ENCODE peak calls at places on chromosomes 1 and 21, in ten cellular contexts. F is GM23248, W is kidney epithelial cell, A is stomach, J is foreskin fibroblast, L is adrenal gland, K is epithelial cell of esophagus, Y is neuronal stem cell, C is fibroblast of lung, O is endodermal cell. D is an unnamed sample.

GRCh38 chr21:26011292-26011940 is 159.2 kb downstream of the APP start:
- DNase-seq in F (no peak), W (no peak), A (no peak), J (no peak), L (no peak), K (no peak), Y (no peak), C (no peak), O (no peak), D (no peak)

GRCh38 chr1:154573168-154573510 is 5.6 kb downstream of the CHRNB2 start:
- DNase-seq in F (no peak), W (no peak), A (no peak), J (no peak), L (no peak), K (no peak), Y (no peak), C (no peak), O (no peak), D (no peak)

GRCh38 chr1:164557270-164557669 is 1.7 kb upstream of the PBX1 start:
- DNase-seq in F (no peak), W (no peak), A (peak; percentile 47), J (no peak), L (no peak), K (peak; percentile 69), Y (no peak), C (no peak), O (no peak), D (peak; percentile 17)

GRCh38 chr1:17287377-17287776 is 20.6 kb upstream of the PADI4 start:
- DNase-seq in F (peak; percentile 93), W (no peak), A (no peak), J (peak; percentile 80), L (no peak), K (peak; percentile 96), Y (no peak), C (peak; percentile 61), O (no peak), D (peak; percentile 78)

GRCh38 chr1:28296401-28297220 is 32.2 kb upstream of the MED18 start:
- DNase-seq in F (peak; percentile 37), W (peak; percentile 26), A (no peak), J (peak; percentile 52), L (peak; percentile 19), K (peak; percentile 21), Y (peak; percentile 54), C (peak; percentile 29), O (peak; percentile 94), D (no peak)

GRCh38 chr1:207755846-207756692 is 4.2 kb downstream of the CD46 start:
- DNase-seq in F (peak; percentile 9), W (no peak), A (no peak), J (no peak), L (no peak), K (peak; percentile 78), Y (no peak), C (no peak), O (no peak), D (peak; percentile 69)

GRCh38 chr1:84888753-84889152 is 4.3 kb downstream of the LPAR3 start:
- DNase-seq in F (no peak), W (no peak), A (no peak), J (peak; percentile 36), L (no peak), K (peak; percentile 94), Y (no peak), C (no peak), O (no peak), D (no peak)

GRCh38 chr1:200184196-200184595 is 156.7 kb downstream of the NR5A2 start:
- DNase-seq in F (peak; percentile 93), W (peak; percentile 89), A (peak; percentile 86), J (peak; percentile 91), L (peak; percentile 82), K (peak; percentile 99), Y (no peak), C (peak; percentile 79), O (no peak), D (peak; percentile 90)

GRCh38 chr1:92482665-92483441 is 3.9 kb downstream of the GFI1 start:
- DNase-seq in F (peak; percentile 47), W (no peak), A (no peak), J (peak; percentile 50), L (no peak), K (no peak), Y (peak; percentile 37), C (no peak), O (peak; percentile 82), D (no peak)

GRCh38 chr1:208465266-208465665 is 221.1 kb upstream of the PLXNA2 start:
- DNase-seq in F (no peak), W (no peak), A (no peak), J (no peak), L (no peak), K (no peak), Y (no peak), C (no peak), O (no peak), D (no peak)

GRCh38 chr1:109762039-109762585 is 1.6 kb downstream of the EPS8L3 start:
- DNase-seq in F (no peak), W (no peak), A (no peak), J (no peak), L (no peak), K (no peak), Y (no peak), C (no peak), O (no peak), D (no peak)

GRCh38 chr1:43280683-43281082 is 4.7 kb downstream of the C1orf210 start:
- DNase-seq in F (no peak), W (no peak), A (no peak), J (no peak), L (no peak), K (no peak), Y (no peak), C (no peak), O (peak; percentile 22), D (no peak)

GRCh38 chr1:43276673-43277072 is 6.9 kb downstream of the TMEM125 start:
- DNase-seq in F (no peak), W (no peak), A (peak; percentile 69), J (no peak), L (no peak), K (no peak), Y (no peak), C (no peak), O (peak; percentile 38), D (no peak)

GRCh38 chr1:43277116-43277876 is 7.5 kb downstream of the TMEM125 start:
- DNase-seq in F (no peak), W (no peak), A (no peak), J (no peak), L (no peak), K (no peak), Y (no peak), C (no peak), O (peak; percentile 21), D (no peak)

GRCh38 chr1:43279666-43280065 is 5.7 kb downstream of the C1orf210 start:
- DNase-seq in F (no peak), W (no peak), A (no peak), J (no peak), L (no peak), K (no peak), Y (no peak), C (no peak), O (peak; percentile 7), D (no peak)

GRCh38 chr1:43279161-43279560 is 6.2 kb downstream of the C1orf210 start:
- DNase-seq in F (no peak), W (no peak), A (no peak), J (no peak), L (no peak), K (no peak), Y (no peak), C (no peak), O (peak; percentile 16), D (no peak)
- H3K4me3 ChIP-seq in F (no peak overlapping the region), W (no peak overlapping the region), A (no peak overlapping the region), J (no peak overlapping the region), L (no peak overlapping the region), K (no peak overlapping the region), Y (no peak overlapping the region), C (no peak overlapping the region), O (no peak overlapping the region), D (no peak overlapping the region)

DNA sequence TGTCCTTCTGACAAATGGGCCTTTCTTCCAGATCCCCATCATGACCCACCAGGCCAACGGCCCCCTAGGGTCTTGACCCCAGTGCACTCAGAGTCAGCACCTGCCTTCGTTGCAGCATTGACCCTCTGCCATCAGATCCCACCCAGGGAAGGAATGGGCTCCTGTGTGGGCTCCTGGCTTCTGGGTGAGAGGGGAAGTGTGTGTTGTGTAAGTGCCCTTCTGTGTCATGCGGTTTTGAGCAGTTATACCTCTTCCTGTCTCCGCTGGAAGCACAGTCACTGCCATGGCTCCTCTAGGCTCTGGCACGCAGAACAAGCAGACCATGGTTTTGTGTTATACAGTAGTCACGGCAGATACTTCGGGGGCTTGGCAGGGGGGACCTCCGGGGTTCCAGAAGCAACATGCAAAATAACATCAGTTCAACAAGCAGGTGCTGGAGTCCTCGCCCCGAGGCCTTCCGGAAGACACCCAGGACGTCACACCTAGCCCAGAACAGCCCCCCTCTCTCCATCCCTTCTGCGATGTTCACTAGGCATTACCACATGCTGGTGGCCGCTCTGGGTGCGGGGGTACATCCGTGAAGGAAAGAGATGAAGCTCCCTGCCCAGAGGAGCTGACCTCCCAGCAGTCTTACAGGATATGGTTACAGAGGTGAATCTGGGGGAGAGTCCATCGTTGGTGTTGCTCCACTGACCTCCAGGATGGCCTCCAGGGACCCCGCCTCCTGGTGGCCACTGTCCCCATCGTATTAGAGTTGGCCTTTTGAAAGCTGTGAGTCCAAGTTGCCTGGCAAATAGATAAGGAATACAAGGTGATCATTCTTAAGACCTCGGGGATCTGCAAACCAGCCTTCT is 17.4 kb upstream of the KCNAB2 start:
- DNase-seq in F (no peak), W (no peak), A (peak; percentile 43), J (no peak), L (peak; percentile 19), K (peak; percentile 7), Y (no peak), C (no peak), O (no peak), D (no peak)
- H3K4me3 ChIP-seq in F (no peak overlapping the region), W (no peak overlapping the region), A (peak overlapping the region; percentile 19), J (no peak overlapping the region), L (no peak overlapping the region), K (no peak overlapping the region), Y (no peak overlapping the region), C (no peak overlapping the region), O (no peak overlapping the region), D (no peak overlapping the region)

DNA sequence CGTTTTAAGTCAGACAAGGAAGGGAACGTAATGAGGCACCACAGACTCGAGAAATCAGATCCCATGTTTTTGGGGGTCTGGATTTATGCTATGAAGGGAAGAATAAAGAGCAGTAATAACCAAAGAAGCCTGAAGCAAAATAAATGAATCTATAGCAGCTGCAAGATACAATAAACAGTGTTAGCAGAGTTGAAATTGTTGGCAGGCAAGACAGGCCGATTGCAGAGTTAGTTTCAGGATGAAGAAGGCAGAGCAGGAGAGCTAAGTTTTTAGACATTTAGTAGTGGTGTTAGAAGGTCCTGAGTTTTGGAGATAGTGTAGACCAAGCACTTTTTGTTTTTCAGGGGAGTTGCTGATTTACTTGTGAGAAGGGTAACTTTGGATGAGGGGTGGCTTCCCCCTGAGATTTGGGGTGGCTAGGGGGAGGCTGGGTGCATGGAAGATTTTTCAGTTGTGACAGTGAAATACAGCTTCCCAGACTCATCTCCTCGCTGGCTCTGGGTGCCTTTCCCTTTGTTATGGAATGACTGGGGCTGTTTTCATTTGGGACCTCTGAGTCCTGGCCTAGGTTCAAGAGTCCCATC is 571 bp downstream of the DDR2 start:
- DNase-seq in F (peak; percentile 62), W (no peak), A (no peak), J (peak; percentile 37), L (no peak), K (no peak), Y (no peak), C (peak; percentile 63), O (no peak), D (no peak)
- H3K4me3 ChIP-seq in F (peak overlapping the region; percentile 100), W (peak overlapping the region; percentile 17), A (peak overlapping the region; percentile 42), J (peak overlapping the region; percentile 65), L (peak overlapping the region; percentile 12), K (no peak overlapping the region), Y (no peak overlapping the region), C (peak overlapping the region; percentile 91), O (no peak overlapping the region), D (no peak overlapping the region)

GRCh38 chr1:87226341-87226760 is 102.3 kb upstream of the LMO4 start:
- DNase-seq in F (peak; percentile 97), W (peak; percentile 98), A (peak; percentile 66), J (peak; percentile 90), L (peak; percentile 48), K (peak; percentile 95), Y (peak; percentile 9), C (peak; percentile 97), O (peak; percentile 72), D (peak; percentile 98)
- H3K4me3 ChIP-seq in F (no peak overlapping the region), W (no peak overlapping the region), A (no peak overlapping the region), J (no peak overlapping the region), L (no peak overlapping the region), K (no peak overlapping the region), Y (no peak overlapping the region), C (no peak overlapping the region), O (no peak overlapping the region), D (peak overlapping the region; percentile 10)